ENCODE peak calls at places on chromosome 18, in eight cellular contexts. J is Calu3, Y is SHP77, B is NCI-H1417, E is NB4, M is hypothalamus, Z is upper lobe of right lung, V is Kasumi-1. F is an unnamed sample.
A peak's percentile ranks its signal among the peaks of the same experiment; 100 is the strongest.

GRCh38 chr18:79404567-79404910 is 8.8 kb downstream of the NFATC1 start:
- DNase-seq in J (no peak), Y (no peak), B (no peak), E (no peak), M (no peak), Z (peak; percentile 36), V (no peak), F (no peak)

GRCh38 chr18:12423393-12423792 is 15.7 kb downstream of the PRELID3A start:
- DNase-seq in J (no peak), Y (no peak), B (no peak), E (no peak), M (no peak), Z (peak; percentile 46), V (no peak), F (no peak)

GRCh38 chr18:46506974-46507373 is 150.0 kb downstream of the LOXHD1 start:
- DNase-seq in J (no peak), Y (no peak), B (no peak), E (no peak), M (no peak), Z (no peak), V (no peak), F (no peak)

GRCh38 chr18:50791599-50792438 is 28.0 kb downstream of the MRO start:
- DNase-seq in J (no peak), Y (no peak), B (no peak), E (no peak), M (no peak), Z (no peak), V (no peak), F (peak; percentile 52)

GRCh38 chr18:70075906-70076305 is 128.2 kb upstream of the CD226 start:
- DNase-seq in J (no peak), Y (no peak), B (no peak), E (no peak), M (no peak), Z (no peak), V (no peak), F (no peak)

GRCh38 chr18:55513199-55513598 is 74.8 kb downstream of the TCF4 start:
- DNase-seq in J (no peak), Y (no peak), B (no peak), E (no peak), M (no peak), Z (no peak), V (no peak), F (no peak)

GRCh38 chr18:11078491-11078890 is 70.9 kb downstream of the PIEZO2 start:
- DNase-seq in J (no peak), Y (no peak), B (no peak), E (no peak), M (no peak), Z (no peak), V (no peak), F (no peak)

GRCh38 chr18:43534511-43534910 is 257.2 kb upstream of the SYT4 start:
- DNase-seq in J (no peak), Y (no peak), B (no peak), E (no peak), M (no peak), Z (no peak), V (no peak), F (no peak)

GRCh38 chr18:41347057-41347456 is 608.0 kb upstream of the PIK3C3 start:
- DNase-seq in J (no peak), Y (no peak), B (no peak), E (no peak), M (no peak), Z (no peak), V (no peak), F (no peak)

GRCh38 chr18:80140455-80140985 is 31.5 kb downstream of the ADNP2 start:
- DNase-seq in J (no peak), Y (no peak), B (no peak), E (no peak), M (no peak), Z (no peak), V (no peak), F (no peak)

GRCh38 chr18:5817821-5818220 is 77.5 kb downstream of the TMEM200C start:
- DNase-seq in J (no peak), Y (no peak), B (no peak), E (no peak), M (no peak), Z (no peak), V (no peak), F (no peak)

GRCh38 chr18:63897072-63897471 is 9.6 kb downstream of the SERPINB2 start:
- DNase-seq in J (no peak), Y (no peak), B (no peak), E (no peak), M (no peak), Z (no peak), V (no peak), F (no peak)